ENCODE peak calls at places on chromosomes 13 and 19, in ten cellular contexts. C, U, J, N, Z, B, F, Q, Y and H are unnamed samples.
A peak's percentile ranks its signal among the peaks of the same experiment; 100 is the strongest.

GRCh38 chr13:52405369-52405766 is 604 bp downstream of the THSD1 start:
- DNase-seq in C (no peak), U (no peak), J (no peak), N (no peak), Z (no peak), B (no peak), F (no peak), Q (no peak), Y (no peak), H (no peak)

GRCh38 chr19:11446652-11447301 is 11.3 kb downstream of the PRKCSH start:
- DNase-seq in C (peak; percentile 93), U (peak; percentile 59), J (peak; percentile 58), N (no peak), Z (no peak), B (no peak), F (peak; percentile 58), Q (peak; percentile 90), Y (no peak), H (no peak)

GRCh38 chr19:39969266-39969665 is 1.7 kb upstream of the PSMC4 start:
- DNase-seq in C (no peak), U (no peak), J (no peak), N (no peak), Z (no peak), B (no peak), F (no peak), Q (no peak), Y (no peak), H (peak; percentile 68)

GRCh38 chr13:99426426-99426825 is 74.8 kb upstream of the TM9SF2 start:
- DNase-seq in C (no peak), U (no peak), J (no peak), N (no peak), Z (no peak), B (no peak), F (no peak), Q (no peak), Y (no peak), H (no peak)

GRCh38 chr13:114161644-114162532 is 17.2 kb upstream of the CFAP97D2 start:
- DNase-seq in C (peak; percentile 92), U (no peak), J (peak; percentile 43), N (no peak), Z (no peak), B (no peak), F (peak; percentile 84), Q (peak; percentile 92), Y (peak; percentile 34), H (peak; percentile 8)

GRCh38 chr13:114008964-114009589 is 35.2 kb upstream of the C13orf46 start:
- DNase-seq in C (no peak), U (no peak), J (no peak), N (no peak), Z (no peak), B (no peak), F (peak; percentile 42), Q (peak; percentile 54), Y (no peak), H (no peak)

GRCh38 chr19:7673995-7674667 is 2.8 kb upstream of the MCEMP1 start:
- DNase-seq in C (peak; percentile 91), U (peak; percentile 66), J (peak; percentile 63), N (no peak), Z (no peak), B (no peak), F (peak; percentile 79), Q (peak; percentile 91), Y (peak; percentile 38), H (peak; percentile 32)

GRCh38 chr13:73874460-73874859 is 259.7 kb downstream of the KLF12 start:
- DNase-seq in C (no peak), U (no peak), J (no peak), N (no peak), Z (no peak), B (no peak), F (no peak), Q (no peak), Y (no peak), H (no peak)

GRCh38 chr19:20662421-20663105 is 1.2 kb upstream of the ZNF626 start:
- DNase-seq in C (no peak), U (no peak), J (no peak), N (no peak), Z (no peak), B (no peak), F (no peak), Q (no peak), Y (no peak), H (no peak)

GRCh38 chr19:20664917-20665781 is 3.8 kb upstream of the ZNF626 start:
- DNase-seq in C (no peak), U (no peak), J (peak; percentile 49), N (no peak), Z (no peak), B (no peak), F (no peak), Q (no peak), Y (peak; percentile 18), H (no peak)

GRCh38 chr19:20661150-20661819 is at the start of gene ZNF626:
- DNase-seq in C (peak; percentile 79), U (peak; percentile 94), J (peak; percentile 96), N (peak; percentile 98), Z (no peak), B (peak; percentile 82), F (peak; percentile 98), Q (peak; percentile 90), Y (peak; percentile 97), H (peak; percentile 89)

DNA sequence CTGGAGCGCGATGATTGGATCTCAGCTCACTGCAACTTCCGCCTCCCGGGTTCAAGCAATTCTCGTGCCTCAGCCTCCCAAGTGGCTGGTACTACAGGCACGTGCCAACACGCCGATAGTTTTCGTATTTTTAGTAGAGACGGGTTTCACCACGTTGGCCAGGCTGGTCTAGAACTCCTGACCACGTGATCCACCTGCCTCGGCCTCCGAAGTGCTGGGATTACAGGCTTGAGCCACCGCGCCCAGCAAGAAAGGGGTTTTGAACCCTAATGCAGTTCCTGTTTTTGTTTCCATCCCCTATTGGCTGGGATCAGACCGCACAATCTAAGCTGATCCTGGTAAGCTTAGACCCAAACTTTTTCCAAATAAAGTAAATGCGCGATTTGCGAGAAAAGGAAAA is 898 bp downstream of the ZNF626 start:
- DNase-seq in C (no peak), U (no peak), J (no peak), N (no peak), Z (no peak), B (no peak), F (no peak), Q (no peak), Y (no peak), H (no peak)
- H3K4me3 ChIP-seq in C (peak overlapping the region; percentile 69), U (peak overlapping the region; percentile 85), J (peak overlapping the region; percentile 88), N (peak overlapping the region; percentile 42), Z (no peak overlapping the region), B (peak overlapping the region; percentile 72), F (peak overlapping the region; percentile 58), Q (peak overlapping the region; percentile 91), Y (peak overlapping the region; percentile 88), H (peak overlapping the region; percentile 53)

GRCh38 chr13:101941095-101941777 is 460.6 kb downstream of the FGF14 start:
- DNase-seq in C (no peak), U (no peak), J (no peak), N (no peak), Z (no peak), B (no peak), F (no peak), Q (no peak), Y (peak; percentile 2), H (peak; percentile 4)

GRCh38 chr13:101945435-101945834 is 456.4 kb downstream of the FGF14 start:
- DNase-seq in C (no peak), U (no peak), J (no peak), N (no peak), Z (no peak), B (no peak), F (no peak), Q (no peak), Y (no peak), H (no peak)

GRCh38 chr13:101942038-101942437 is 459.8 kb downstream of the FGF14 start:
- DNase-seq in C (no peak), U (peak; percentile 4), J (no peak), N (no peak), Z (no peak), B (no peak), F (no peak), Q (no peak), Y (peak; percentile 20), H (peak; percentile 54)

GRCh38 chr13:101939370-101939769 is 462.5 kb downstream of the FGF14 start:
- DNase-seq in C (no peak), U (no peak), J (no peak), N (no peak), Z (no peak), B (no peak), F (no peak), Q (no peak), Y (no peak), H (no peak)

GRCh38 chr13:101942535-101943157 is 459.2 kb downstream of the FGF14 start:
- DNase-seq in C (no peak), U (no peak), J (no peak), N (no peak), Z (no peak), B (no peak), F (no peak), Q (no peak), Y (no peak), H (no peak)
- TF ChIP-seq CTCF in C (no peak), U (no peak), J (peak; percentile 16), N (no peak), Z (no peak), B (peak; percentile 39), F (no peak), Q (no peak), Y (no peak), H (no peak)

GRCh38 chr19:36067681-36068080 is 13.0 kb downstream of the WDR62 start:
- DNase-seq in C (no peak), U (no peak), J (no peak), N (no peak), Z (no peak), B (no peak), F (no peak), Q (no peak), Y (no peak), H (no peak)

GRCh38 chr19:36061367-36061766 is 6.7 kb downstream of the WDR62 start:
- DNase-seq in C (no peak), U (no peak), J (no peak), N (no peak), Z (no peak), B (no peak), F (no peak), Q (no peak), Y (no peak), H (no peak)

GRCh38 chr19:36060430-36060829 is 5.7 kb downstream of the WDR62 start:
- DNase-seq in C (no peak), U (peak; percentile 36), J (peak; percentile 31), N (no peak), Z (no peak), B (no peak), F (peak; percentile 59), Q (peak; percentile 73), Y (peak; percentile 47), H (peak; percentile 45)

GRCh38 chr19:36059180-36059910 is 4.6 kb downstream of the WDR62 start:
- DNase-seq in C (no peak), U (no peak), J (no peak), N (no peak), Z (no peak), B (no peak), F (no peak), Q (no peak), Y (no peak), H (no peak)

DNA sequence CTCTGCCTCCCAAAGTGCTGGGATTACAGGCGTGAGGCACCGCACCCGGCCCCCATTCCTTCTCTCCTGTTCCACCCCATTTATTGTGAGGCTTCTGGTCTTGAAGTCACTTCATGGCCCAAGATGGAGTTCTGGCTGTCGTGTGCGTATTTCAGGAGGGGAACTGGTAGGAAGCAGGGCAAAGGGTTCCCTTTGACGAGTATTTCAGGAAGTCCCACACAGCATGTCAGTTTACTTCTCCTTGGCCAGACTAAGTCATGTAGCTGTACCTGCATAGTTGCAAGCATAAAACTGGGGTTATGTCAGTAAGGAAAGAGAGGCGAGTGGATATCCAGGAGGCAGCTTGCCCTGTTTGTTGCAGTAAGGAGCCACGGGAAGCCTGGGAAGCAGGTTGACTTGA is 10.1 kb downstream of the WDR62 start:
- DNase-seq in C (no peak), U (no peak), J (no peak), N (no peak), Z (no peak), B (no peak), F (no peak), Q (no peak), Y (no peak), H (no peak)
- H3K36me3 ChIP-seq in C (no peaks in the 10 kb centered on the region), U (peaks cover 88% of the 10 kb centered on the region), J (no peaks in the 10 kb centered on the region), N (no peaks in the 10 kb centered on the region), Z (peaks cover 25% of the 10 kb centered on the region), B (peaks cover 3% of the 10 kb centered on the region), F (no peaks in the 10 kb centered on the region), Q (no peaks in the 10 kb centered on the region), Y (peaks cover 13% of the 10 kb centered on the region), H (peaks cover 1% of the 10 kb centered on the region)

DNA sequence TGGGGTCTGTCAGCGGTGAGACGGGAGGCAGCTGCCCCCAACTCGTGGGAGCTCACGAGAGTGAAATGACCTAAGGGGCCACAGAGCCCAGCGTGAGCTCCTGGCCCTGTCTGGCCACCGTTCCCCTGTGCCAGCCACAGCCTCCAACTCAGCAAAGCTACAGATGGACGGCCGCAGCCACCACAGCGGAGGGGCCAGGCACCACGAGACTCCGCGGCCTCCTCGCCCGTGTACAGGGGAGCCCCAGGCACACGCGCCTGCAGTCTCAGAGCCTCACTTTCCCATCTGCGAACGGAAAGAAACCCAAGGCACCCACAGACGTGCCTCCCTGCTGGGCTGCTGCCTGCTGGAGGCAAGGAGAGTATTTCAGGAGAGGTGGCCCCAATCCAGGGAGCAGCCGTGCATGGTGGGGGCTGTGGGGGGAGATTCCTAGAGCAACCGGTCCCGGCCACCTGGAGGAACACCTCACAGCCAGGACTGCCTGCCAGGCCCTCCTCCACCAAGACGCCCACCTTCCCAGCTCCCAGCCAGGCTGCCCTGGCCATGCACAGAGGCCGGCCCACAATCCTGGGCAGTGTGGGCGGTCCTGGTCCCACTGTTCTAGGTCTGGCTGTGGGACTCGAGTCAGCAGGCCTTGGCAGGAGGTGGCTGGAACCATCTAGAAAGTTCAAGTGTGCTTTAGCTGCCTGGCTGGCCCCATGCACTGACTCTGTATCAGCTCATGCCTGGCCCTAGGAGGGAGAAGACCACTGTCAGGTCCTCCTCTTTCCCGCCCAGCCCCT is 1.9 kb downstream of the MKNK2 start:
- DNase-seq in C (peak; percentile 79), U (peak; percentile 32), J (peak; percentile 40), N (no peak), Z (no peak), B (no peak), F (peak; percentile 57), Q (peak; percentile 86), Y (no peak), H (no peak)
- H3K4me3 ChIP-seq in C (peak overlapping the region; percentile 92), U (peak overlapping the region; percentile 98), J (peak overlapping the region; percentile 97), N (peak overlapping the region; percentile 100), Z (peak overlapping the region; percentile 83), B (peak overlapping the region; percentile 92), F (peak overlapping the region; percentile 99), Q (peak overlapping the region; percentile 99), Y (peak overlapping the region; percentile 90), H (peak overlapping the region; percentile 80)